ENCODE peak calls at places on chromosomes 6 and 20, in five cellular contexts. R is NCI-H187; Q is NCI-H2029; Z is AG10803; W is activated T-helper 1 cell treated with anti-CD3 and anti-CD28 coated beads, Interleukin-2, amount 50 U/mL, for 16 hours. O is an unnamed sample.

GRCh38 chr6:788058-788457 is 95.1 kb upstream of the EXOC2 start:
- DNase-seq in W (no peak), Q (no peak), Z (no peak), R (no peak), O (no peak)

GRCh38 chr20:45489083-45489531 is 19.6 kb downstream of the WFDC2 start:
- DNase-seq in W (no peak), Z (no peak), Q (no peak), R (no peak), O (no peak)

GRCh38 chr20:343107-343506 is 3.8 kb upstream of the NRSN2 start:
- DNase-seq in Q (no peak), Z (no peak), W (no peak), R (no peak), O (no peak)

GRCh38 chr6:135905604-135906300 is 54.3 kb downstream of the PDE7B start:
- DNase-seq in Q (no peak), R (no peak), Z (no peak), W (no peak), O (no peak)

GRCh38 chr20:13221673-13222318 is 722 bp downstream of the ISM1 start:
- DNase-seq in Z (peak), R (no peak), Q (peak), W (peak), O (peak)

GRCh38 chr20:31606928-31607639 is 2.0 kb downstream of the ID1 start:
- DNase-seq in Z (peak), R (peak), Q (peak), W (no peak), O (peak)

GRCh38 chr6:41073203-41073967 is 611 bp downstream of the NFYA start:
- DNase-seq in W (peak), Q (peak), Z (peak), R (peak), O (peak)

GRCh38 chr6:12327391-12327790 is 37.2 kb downstream of the EDN1 start:
- DNase-seq in R (no peak), Z (peak), Q (no peak), W (no peak), O (no peak)

GRCh38 chr6:34462561-34462971 is 3.3 kb upstream of the PACSIN1 start:
- DNase-seq in R (no peak), Q (peak), W (no peak), Z (peak), O (peak)

GRCh38 chr6:103721923-103722322 is 1137.8 kb downstream of the HACE1 start:
- DNase-seq in Q (no peak), W (no peak), R (no peak), Z (no peak), O (no peak)

GRCh38 chr6:133645000-133645619 is 243.8 kb upstream of the TCF21 start:
- DNase-seq in Z (peak), R (no peak), W (no peak), Q (no peak), O (no peak)

GRCh38 chr20:38337561-38338140 is 8.6 kb upstream of the LBP start:
- DNase-seq in Z (no peak), W (no peak), R (no peak), Q (no peak), O (peak)

GRCh38 chr6:13488015-13488895 is 855 bp upstream of the GFOD1 start:
- DNase-seq in Z (peak), Q (peak), R (no peak), W (no peak), O (peak)

GRCh38 chr6:3291987-3292386 is 33.2 kb downstream of the PSMG4 start:
- DNase-seq in Q (no peak), R (no peak), Z (no peak), W (no peak), O (no peak)

GRCh38 chr6:40956871-40957270 is 82.2 kb downstream of the UNC5CL start:
- DNase-seq in W (no peak), R (no peak), Z (peak), Q (no peak), O (no peak)

GRCh38 chr6:127869772-127870404 is 31.0 kb downstream of the THEMIS start:
- DNase-seq in R (no peak), Q (no peak), W (no peak), Z (no peak), O (no peak)

GRCh38 chr6:137968901-137969300 is 101.8 kb downstream of the TNFAIP3 start:
- DNase-seq in Q (no peak), Z (no peak), R (no peak), W (no peak), O (no peak)

GRCh38 chr6:130322673-130323268 is 43.0 kb upstream of the TMEM200A start:
- DNase-seq in Z (peak), Q (no peak), R (no peak), W (peak), O (peak)

GRCh38 chr6:52590634-52590985 is 13.8 kb upstream of the TRAM2 start:
- DNase-seq in Z (peak), W (no peak), R (no peak), Q (no peak), O (no peak)